ENCODE peak calls at places on chromosomes 11 and 22, in six cellular contexts. L is esophagus squamous epithelium; G is nucleus accumbens; E is stimulated activated CD4-positive, alpha-beta T cell treated with anti-CD3 and anti-CD28 coated beads, Interleukin-1b, Interleukin-23, amount 100 ng/mL, for 1 hour; N is Caki2; P is AG04450. O is an unnamed sample.

GRCh38 chr22:31488988-31489617 is 539 bp downstream of the EIF4ENIF1 start:
- DNase-seq in E (no peak), L (no peak), G (no peak), P (no peak), N (peak; percentile 49), O (peak; percentile 60)

GRCh38 chr11:86219291-86220193 is 25.0 kb upstream of the EED start:
- DNase-seq in N (no peak), L (no peak), G (no peak), P (no peak), E (no peak), O (no peak)

GRCh38 chr22:45407793-45408192 is 5.6 kb downstream of the SMC1B start:
- DNase-seq in N (no peak), E (no peak), P (no peak), L (no peak), G (no peak), O (no peak)

GRCh38 chr11:67400942-67401494 is 640 bp downstream of the PPP1CA start:
- DNase-seq in N (no peak), L (no peak), E (no peak), P (no peak), G (no peak), O (no peak)

GRCh38 chr11:46367244-46367915 is 14.1 kb upstream of the MDK start:
- DNase-seq in G (peak; percentile 43), P (no peak), N (no peak), E (peak; percentile 49), L (no peak), O (peak; percentile 74)

GRCh38 chr11:117861151-117862018 is 15.1 kb downstream of the FXYD6 start:
- DNase-seq in L (no peak), G (no peak), E (no peak), P (no peak), N (no peak), O (peak; percentile 34)

GRCh38 chr11:95563859-95564258 is 225.7 kb downstream of the FAM76B start:
- DNase-seq in L (no peak), P (no peak), N (no peak), G (no peak), E (no peak), O (no peak)

GRCh38 chr11:68160100-68160695 is 39.0 kb upstream of the CHKA start:
- DNase-seq in E (no peak), L (no peak), P (no peak), G (no peak), N (peak; percentile 39), O (no peak)

GRCh38 chr22:47740109-47740805 is 977.8 kb downstream of the TBC1D22A start:
- DNase-seq in L (no peak), E (no peak), P (no peak), G (no peak), N (no peak), O (no peak)

GRCh38 chr11:48169259-48169658 is 47.4 kb upstream of the OR4B1 start:
- DNase-seq in P (no peak), L (no peak), G (no peak), N (no peak), E (no peak), O (no peak)

GRCh38 chr22:35645646-35646045 is 2.6 kb upstream of the APOL6 start:
- DNase-seq in N (no peak), L (no peak), E (no peak), P (no peak), G (no peak), O (no peak)

GRCh38 chr11:117550466-117550865 is 222.8 kb downstream of the CEP164 start:
- DNase-seq in N (no peak), G (no peak), E (no peak), L (no peak), P (no peak), O (no peak)

GRCh38 chr11:10920205-10920604 is 62.4 kb upstream of the ZBED5 start:
- DNase-seq in N (no peak), L (no peak), P (no peak), G (no peak), E (no peak), O (no peak)

O was measured in adrenal gland.